ENCODE peak calls at places on chromosomes 3 and 15, in five cellular contexts. N is HT1080; X is ovary; H is CMK; M is activated CD4-positive, alpha-beta memory T cell treated with anti-CD3 and anti-CD28 coated beads, Interleukin-2, amount 10 ng/mL, durations not matched to agents 7 days and 5 days. E is an unnamed sample.

GRCh38 chr3:154765241-154765640 is 314.9 kb upstream of the MME start:
- DNase-seq in N (no peak), X (no peak), H (no peak), M (no peak), E (no peak)

GRCh38 chr15:87082576-87082975 is 1002.9 kb downstream of the AGBL1 start:
- DNase-seq in N (no peak), X (no peak), H (no peak), M (no peak), E (no peak)

GRCh38 chr15:29208352-29208751 is 61.3 kb downstream of the NSMCE3 start:
- DNase-seq in N (peak; percentile 38), X (no peak), H (peak; percentile 5), M (no peak), E (no peak)

GRCh38 chr3:108552267-108553159 is 36.7 kb downstream of the CIP2A start:
- DNase-seq in N (peak; percentile 46), X (no peak), H (no peak), M (no peak), E (no peak)

GRCh38 chr15:37931868-37932267 is 2.6 kb upstream of the TMCO5A start:
- DNase-seq in N (peak; percentile 41), X (no peak), H (no peak), M (no peak), E (peak; percentile 10)

GRCh38 chr3:27532931-27533607 is 48.9 kb upstream of the SLC4A7 start:
- DNase-seq in N (peak; percentile 65), X (no peak), H (no peak), M (no peak), E (no peak)

GRCh38 chr3:24451461-24452099 is 43.1 kb downstream of the THRB start:
- DNase-seq in N (no peak), X (no peak), H (no peak), M (no peak), E (no peak)

GRCh38 chr15:70833897-70834765 is 19.8 kb downstream of the LARP6 start:
- DNase-seq in N (peak; percentile 91), X (no peak), H (no peak), M (no peak), E (peak; percentile 16)

GRCh38 chr3:161042023-161042501 is 63.1 kb downstream of the B3GALNT1 start:
- DNase-seq in N (no peak), X (no peak), H (no peak), M (no peak), E (no peak)

GRCh38 chr3:128443771-128444170 is 22.9 kb downstream of the DNAJB8 start:
- DNase-seq in N (no peak), X (no peak), H (no peak), M (no peak), E (no peak)

GRCh38 chr3:192445768-192446644 is 281.3 kb downstream of the FGF12 start:
- DNase-seq in N (peak; percentile 35), X (no peak), H (no peak), M (no peak), E (no peak)

GRCh38 chr3:10366681-10367101 is 45.8 kb upstream of the SEC13 start:
- DNase-seq in N (peak; percentile 99), X (no peak), H (no peak), M (peak; percentile 70), E (peak; percentile 86)

GRCh38 chr15:99446565-99447496 is 119.0 kb upstream of the MEF2A start:
- DNase-seq in N (no peak), X (no peak), H (no peak), M (peak; percentile 9), E (no peak)

GRCh38 chr3:183277260-183277659 is 24.2 kb downstream of the B3GNT5 start:
- DNase-seq in N (no peak), X (no peak), H (no peak), M (no peak), E (no peak)

GRCh38 chr3:173913985-173914421 is 516.5 kb downstream of the NLGN1 start:
- DNase-seq in N (no peak), X (no peak), H (no peak), M (no peak), E (no peak)

GRCh38 chr15:76988874-76989780 is 5.8 kb upstream of the PSTPIP1 start:
- DNase-seq in N (no peak), X (no peak), H (no peak), M (no peak), E (no peak)

GRCh38 chr15:75823860-75824613 is 19.2 kb upstream of the UBE2Q2 start:
- DNase-seq in N (no peak), X (no peak), H (no peak), M (no peak), E (no peak)

GRCh38 chr3:141561426-141562034 is 74.7 kb downstream of the RASA2 start:
- DNase-seq in N (peak; percentile 56), X (no peak), H (peak; percentile 9), M (peak; percentile 32), E (peak; percentile 44)

GRCh38 chr15:36334059-36334458 is 245.4 kb upstream of the CDIN1 start:
- DNase-seq in N (no peak), X (no peak), H (peak; percentile 9), M (no peak), E (peak; percentile 33)

GRCh38 chr15:83295417-83295816 is 11.0 kb upstream of the BNC1 start:
- DNase-seq in N (no peak), X (no peak), H (no peak), M (no peak), E (no peak)

GRCh38 chr3:13016083-13016725 is 57.0 kb downstream of the IQSEC1 start:
- DNase-seq in N (no peak), X (no peak), H (no peak), M (peak; percentile 75), E (no peak)

GRCh38 chr3:181613191-181613590 is 98.5 kb upstream of the SOX2 start:
- DNase-seq in N (no peak), X (no peak), H (no peak), M (no peak), E (no peak)

GRCh38 chr3:184334470-184335158 is 2.8 kb upstream of the FAM131A start:
- DNase-seq in N (peak; percentile 99), X (no peak), H (no peak), M (peak; percentile 58), E (peak; percentile 91)

GRCh38 chr3:86782860-86783259 is 208.1 kb downstream of the VGLL3 start:
- DNase-seq in N (no peak), X (no peak), H (no peak), M (no peak), E (no peak)

GRCh38 chr3:43043071-43043766 is 62.7 kb downstream of the POMGNT2 start:
- DNase-seq in N (peak; percentile 4), X (no peak), H (no peak), M (no peak), E (no peak)